ENCODE peak calls at places on chromosomes 6 and 20, in ten cellular contexts. M is stimulated activated CD4-positive, alpha-beta T cell treated with anti-CD3 and anti-CD28 coated beads, Interleukin-1b, Interleukin-23, amount 100 ng/mL, for 1 hour; P is mesenchymal stem cell; D is T-helper 2 cell; E is T-helper 9 cell; V is naive thymus-derived CD8-positive, alpha-beta T cell; F is IMR-90; Z is NCI-H2081; J is GM20000; I is kidney tubule cell. G is an unnamed sample.

GRCh38 chr20:59745201-59745600 is 140.9 kb downstream of the PHACTR3 start:
- DNase-seq in M (no peak), P (no peak), D (no peak), E (no peak), V (no peak), F (no peak), Z (no peak), J (no peak), I (no peak), G (no peak)

GRCh38 chr6:134502614-134503541 is 185.0 kb upstream of the SGK1 start:
- DNase-seq in M (no peak), P (no peak), D (no peak), E (no peak), V (no peak), F (no peak), Z (no peak), J (no peak), I (no peak), G (no peak)

GRCh38 chr6:28090902-28091586 is 10.7 kb downstream of the ZNF165 start:
- DNase-seq in M (no peak), P (no peak), D (no peak), E (no peak), V (peak), F (no peak), Z (no peak), J (no peak), I (no peak), G (no peak)

GRCh38 chr6:27517928-27518787 is 45.3 kb upstream of the ZNF184 start:
- DNase-seq in M (no peak), P (no peak), D (no peak), E (no peak), V (no peak), F (no peak), Z (peak), J (no peak), I (peak), G (no peak)

GRCh38 chr6:134908906-134909516 is 40.9 kb downstream of the ALDH8A1 start:
- DNase-seq in M (no peak), P (peak), D (no peak), E (no peak), V (peak), F (peak), Z (no peak), J (no peak), I (peak), G (no peak)

GRCh38 chr6:112466378-112467151 is 119.4 kb downstream of the RFPL4B start:
- DNase-seq in M (no peak), P (peak), D (no peak), E (no peak), V (no peak), F (peak), Z (no peak), J (no peak), I (peak), G (no peak)

GRCh38 chr6:43780891-43781571 is 11.0 kb downstream of the VEGFA start:
- DNase-seq in M (no peak), P (no peak), D (no peak), E (no peak), V (no peak), F (no peak), Z (no peak), J (no peak), I (no peak), G (no peak)

GRCh38 chr6:26267083-26267589 is 97.9 kb upstream of the BTN3A2 start:
- DNase-seq in M (no peak), P (no peak), D (no peak), E (no peak), V (no peak), F (no peak), Z (no peak), J (no peak), I (no peak), G (no peak)

GRCh38 chr6:75486850-75487568 is 6.6 kb downstream of the FILIP1 start:
- DNase-seq in M (no peak), P (peak), D (no peak), E (no peak), V (no peak), F (no peak), Z (no peak), J (no peak), I (no peak), G (no peak)

GRCh38 chr6:121460170-121460569 is 24.7 kb downstream of the GJA1 start:
- DNase-seq in M (no peak), P (no peak), D (no peak), E (no peak), V (no peak), F (no peak), Z (no peak), J (no peak), I (no peak), G (no peak)

GRCh38 chr20:25738198-25738597 is 41.5 kb upstream of the ZNF337 start:
- DNase-seq in M (no peak), P (no peak), D (no peak), E (no peak), V (no peak), F (peak), Z (no peak), J (no peak), I (peak), G (no peak)

GRCh38 chr6:2531426-2532208 is 219.1 kb downstream of the MYLK4 start:
- DNase-seq in M (no peak), P (peak), D (no peak), E (no peak), V (no peak), F (peak), Z (no peak), J (no peak), I (peak), G (no peak)

GRCh38 chr6:159959165-159959975 is 9.5 kb upstream of the IGF2R start:
- DNase-seq in M (no peak), P (no peak), D (no peak), E (no peak), V (no peak), F (no peak), Z (no peak), J (no peak), I (no peak), G (no peak)

GRCh38 chr6:158653577-158654354 is 3.9 kb downstream of the SYTL3 start:
- DNase-seq in M (peak), P (peak), D (peak), E (peak), V (peak), F (peak), Z (no peak), J (peak), I (no peak), G (no peak)

GRCh38 chr6:143804835-143805239 is 38.3 kb upstream of the LTV1 start:
- DNase-seq in M (no peak), P (peak), D (no peak), E (no peak), V (no peak), F (no peak), Z (no peak), J (no peak), I (no peak), G (no peak)

GRCh38 chr20:16922834-16923233 is 174.7 kb downstream of the OTOR start:
- DNase-seq in M (no peak), P (peak), D (no peak), E (no peak), V (no peak), F (peak), Z (no peak), J (no peak), I (peak), G (no peak)

GRCh38 chr6:133353061-133353460 is 111.9 kb downstream of the EYA4 start:
- DNase-seq in M (no peak), P (no peak), D (no peak), E (no peak), V (no peak), F (no peak), Z (no peak), J (no peak), I (no peak), G (no peak)

GRCh38 chr6:55772730-55773129 is 102.7 kb downstream of the BMP5 start:
- DNase-seq in M (no peak), P (no peak), D (no peak), E (no peak), V (no peak), F (no peak), Z (no peak), J (no peak), I (no peak), G (no peak)

GRCh38 chr6:149026530-149026942 is 279.7 kb downstream of the UST start:
- DNase-seq in M (no peak), P (peak), D (no peak), E (no peak), V (no peak), F (peak), Z (peak), J (no peak), I (peak), G (peak)

GRCh38 chr6:117448732-117449131 is 23.0 kb upstream of the ROS1 start:
- DNase-seq in M (no peak), P (peak), D (no peak), E (no peak), V (no peak), F (peak), Z (no peak), J (no peak), I (peak), G (no peak)

GRCh38 chr6:131954775-131955107 is 3.6 kb upstream of the CCN2 start:
- DNase-seq in M (no peak), P (peak), D (no peak), E (no peak), V (no peak), F (peak), Z (no peak), J (no peak), I (peak), G (no peak)

GRCh38 chr20:62937353-62938104 is 418 bp upstream of the GID8 start:
- DNase-seq in M (peak), P (peak), D (peak), E (peak), V (peak), F (peak), Z (peak), J (peak), I (peak), G (peak)

GRCh38 chr6:111210074-111210729 is 122.9 kb downstream of the SLC16A10 start:
- DNase-seq in M (no peak), P (peak), D (no peak), E (no peak), V (peak), F (peak), Z (peak), J (peak), I (peak), G (peak)

GRCh38 chr20:39108746-39109145 is 146.6 kb downstream of the DHX35 start:
- DNase-seq in M (no peak), P (no peak), D (no peak), E (no peak), V (no peak), F (peak), Z (no peak), J (no peak), I (peak), G (no peak)

G was measured in iPS DF 19.7.